ENCODE peak calls at places on chromosome 5, in five cellular contexts. T is HepG2, C is esophagus squamous epithelium, K is tibial artery, L is dorsolateral prefrontal cortex. H is an unnamed sample.

GRCh38 chr5:95620870-95621838 is 1.3 kb downstream of the GPR150 start:
- DNase-seq in T (no peak), C (no peak), K (peak; percentile 69), L (peak; percentile 23), H (peak; percentile 84)

GRCh38 chr5:41181691-41182564 is 31.4 kb downstream of the C6 start:
- DNase-seq in T (peak; percentile 6), C (no peak), K (no peak), L (no peak), H (no peak)

GRCh38 chr5:123094919-123095693 is 6.1 kb downstream of the PRDM6 start:
- DNase-seq in T (no peak), C (no peak), K (peak; percentile 80), L (no peak), H (peak; percentile 78)

GRCh38 chr5:31033295-31033694 is 160.2 kb upstream of the CDH6 start:
- DNase-seq in T (no peak), C (no peak), K (no peak), L (no peak), H (no peak)

GRCh38 chr5:143924311-143924710 is 112.3 kb downstream of the HMHB1 start:
- DNase-seq in T (no peak), C (no peak), K (no peak), L (no peak), H (no peak)

GRCh38 chr5:14551211-14551610 is 30.4 kb upstream of the OTULINL start:
- DNase-seq in T (peak; percentile 61), C (no peak), K (no peak), L (no peak), H (no peak)

GRCh38 chr5:125578551-125578950 is 832.1 kb upstream of the ZNF608 start:
- DNase-seq in T (no peak), C (no peak), K (no peak), L (no peak), H (no peak)

GRCh38 chr5:87268126-87268969 is 665 bp downstream of the RASA1 start:
- DNase-seq in T (peak; percentile 30), C (no peak), K (peak; percentile 79), L (peak; percentile 71), H (peak; percentile 74)

GRCh38 chr5:179148703-179149170 is 88.6 kb downstream of the ZNF354C start:
- DNase-seq in T (no peak), C (no peak), K (no peak), L (no peak), H (no peak)

GRCh38 chr5:36237756-36238155 is 4.0 kb downstream of the NADK2 start:
- DNase-seq in T (no peak), C (no peak), K (no peak), L (no peak), H (no peak)

GRCh38 chr5:5933651-5934050 is 444.7 kb downstream of the MED10 start:
- DNase-seq in T (no peak), C (no peak), K (no peak), L (no peak), H (no peak)

GRCh38 chr5:89397096-89397495 is 514.1 kb upstream of the MEF2C start:
- DNase-seq in T (no peak), C (no peak), K (no peak), L (no peak), H (no peak)

GRCh38 chr5:41009228-41009627 is 61.9 kb downstream of the MROH2B start:
- DNase-seq in T (peak; percentile 13), C (no peak), K (no peak), L (no peak), H (no peak)

GRCh38 chr5:179475211-179475840 is 75.0 kb upstream of the RUFY1 start:
- DNase-seq in T (no peak), C (no peak), K (no peak), L (no peak), H (no peak)

GRCh38 chr5:113190347-113190746 is 213.7 kb downstream of the DCP2 start:
- DNase-seq in T (no peak), C (no peak), K (no peak), L (no peak), H (no peak)

GRCh38 chr5:43523662-43524072 is 8.7 kb upstream of the C5orf34 start:
- DNase-seq in T (no peak), C (no peak), K (no peak), L (no peak), H (no peak)

GRCh38 chr5:32850792-32851191 is 139.7 kb downstream of the NPR3 start:
- DNase-seq in T (no peak), C (no peak), K (no peak), L (no peak), H (no peak)

GRCh38 chr5:95892784-95893354 is 68.8 kb downstream of the ELL2 start:
- DNase-seq in T (peak; percentile 48), C (no peak), K (no peak), L (no peak), H (no peak)

GRCh38 chr5:107431998-107432397 is 238.7 kb downstream of the EFNA5 start:
- DNase-seq in T (no peak), C (no peak), K (no peak), L (no peak), H (no peak)

GRCh38 chr5:56335212-56335611 is 102.1 kb upstream of the ANKRD55 start:
- DNase-seq in T (no peak), C (no peak), K (no peak), L (no peak), H (no peak)

GRCh38 chr5:41796061-41796460 is 74.2 kb downstream of the OXCT1 start:
- DNase-seq in T (no peak), C (no peak), K (no peak), L (no peak), H (no peak)

GRCh38 chr5:135568241-135568640 is 10.6 kb downstream of the CXCL14 start:
- DNase-seq in T (no peak), C (no peak), K (no peak), L (no peak), H (no peak)
- H3K27ac ChIP-seq in T (no peak overlapping the region), C (peak overlapping the region; percentile 21), K (no peak overlapping the region), L (no peak overlapping the region), H (no peak overlapping the region)

GRCh38 chr5:18113724-18114123 is 479.5 kb downstream of the TAF11L14 start:
- DNase-seq in T (no peak), C (no peak), K (no peak), L (peak; percentile 10), H (no peak)
- TF ChIP-seq CTCF in T (no peak), C (no peak), K (no peak), L (peak; percentile 60), H (no peak)

GRCh38 chr5:171493646-171494393 is 74.4 kb downstream of the FGF18 start:
- DNase-seq in T (no peak), C (no peak), K (no peak), L (no peak), H (no peak)
- H3K27ac ChIP-seq in T (no peak overlapping the region), C (peak overlapping the region; percentile 91), K (peak overlapping the region; percentile 78), L (no peak overlapping the region), H (peak overlapping the region; percentile 50)

GRCh38 chr5:159777049-159777448 is 139.2 kb upstream of the ADRA1B start:
- DNase-seq in T (no peak), C (no peak), K (no peak), L (peak; percentile 21), H (no peak)

GRCh38 chr5:159772698-159773061 is 143.6 kb upstream of the ADRA1B start:
- DNase-seq in T (no peak), C (no peak), K (no peak), L (no peak), H (no peak)

GRCh38 chr5:159775890-159776289 is 140.4 kb upstream of the ADRA1B start:
- DNase-seq in T (no peak), C (no peak), K (no peak), L (no peak), H (no peak)

GRCh38 chr5:159774476-159775031 is 141.7 kb upstream of the ADRA1B start:
- DNase-seq in T (no peak), C (no peak), K (no peak), L (no peak), H (no peak)

DNA sequence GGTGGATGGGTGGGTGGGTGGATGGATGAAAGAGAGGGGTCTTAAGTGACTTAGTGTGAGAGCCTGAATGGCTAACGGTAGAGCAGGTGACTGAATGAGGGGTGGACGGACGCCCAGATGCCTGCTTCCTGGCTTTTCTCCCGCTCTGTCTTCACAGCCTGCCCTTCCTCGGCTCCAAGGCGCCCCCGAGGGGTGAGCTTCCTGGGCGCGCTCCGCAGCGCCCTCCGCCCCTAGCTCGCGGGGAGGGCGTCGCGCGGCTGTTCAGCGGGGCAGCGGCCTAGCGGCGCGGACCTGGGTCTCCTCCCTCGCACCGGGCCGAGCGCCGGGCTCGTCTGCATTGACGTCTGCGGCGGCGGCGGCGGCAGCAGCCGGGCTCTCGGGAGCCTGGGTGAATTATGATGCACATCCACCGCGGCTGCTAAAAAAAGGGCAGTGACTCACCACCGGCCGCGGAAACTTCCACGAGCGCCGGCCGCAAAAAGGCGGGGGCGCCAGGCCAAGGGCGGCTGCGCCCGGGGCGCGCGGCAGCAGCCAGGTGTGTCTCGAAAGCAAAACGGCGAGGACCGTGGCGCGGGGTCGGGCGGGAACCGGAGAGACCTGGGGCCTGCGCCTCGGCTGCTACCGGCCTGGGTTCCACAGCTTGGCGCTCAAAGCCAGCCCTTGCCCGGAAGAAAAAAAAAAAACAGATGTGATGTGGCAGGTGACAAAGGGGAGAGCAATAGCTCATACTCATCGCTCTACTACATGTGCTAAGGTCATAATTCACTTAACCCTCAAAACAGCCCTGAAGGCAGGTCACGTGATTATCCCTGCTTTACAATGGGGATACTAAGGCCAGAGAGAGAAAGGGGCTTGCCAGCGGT is 143.0 kb upstream of the ADRA1B start:
- DNase-seq in T (no peak), C (no peak), K (peak; percentile 95), L (peak; percentile 33), H (peak; percentile 87)
- TF ChIP-seq CTCF in T (peak; percentile 46), C (no peak), K (peak; percentile 24), L (peak; percentile 39), H (no peak)

DNA sequence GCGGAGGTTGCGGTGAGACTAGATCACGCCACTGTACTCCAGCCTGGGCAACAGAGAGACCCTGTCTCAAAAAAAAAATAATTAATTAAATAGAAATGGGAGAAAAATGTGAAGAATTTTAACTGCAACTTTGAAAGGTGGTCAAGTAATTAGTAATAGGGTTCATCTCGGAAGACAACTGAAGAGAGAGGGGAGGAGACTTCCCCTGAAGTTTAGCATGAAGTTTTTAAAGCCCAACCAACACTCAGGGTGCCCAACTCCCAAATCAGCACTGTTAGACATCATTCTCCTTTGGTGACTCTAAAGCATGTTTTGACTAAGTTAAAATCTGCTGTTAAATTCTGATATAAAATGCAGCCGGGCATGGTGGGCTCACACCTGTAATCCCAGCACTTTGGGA is 1.5 kb upstream of the CSNK1A1 start:
- DNase-seq in T (no peak), C (no peak), K (no peak), L (no peak), H (no peak)
- H3K27ac ChIP-seq in T (no peak overlapping the region), C (peak overlapping the region; percentile 3), K (no peak overlapping the region), L (no peak overlapping the region), H (no peak overlapping the region)